ENCODE peak calls at places on chromosomes 11 and 22, in six cellular contexts. G, B, A, L, M and Y are unnamed samples.
A peak's percentile ranks its signal among the peaks of the same experiment; 100 is the strongest.

GRCh38 chr11:61091373-61092279 is 10.7 kb upstream of the CD5 start:
- DNase-seq in B (no peak), M (no peak), A (no peak), G (peak; percentile 21), L (no peak), Y (no peak)

GRCh38 chr11:945986-946385 is 20.3 kb downstream of the AP2A2 start:
- DNase-seq in M (no peak), L (no peak), B (no peak), G (no peak), A (no peak), Y (no peak)

GRCh38 chr11:64863381-64864060 is 14.9 kb downstream of the EHD1 start:
- DNase-seq in L (no peak), A (no peak), M (no peak), G (no peak), B (peak; percentile 81), Y (no peak)

GRCh38 chr11:134341805-134342571 is 10.2 kb downstream of the GLB1L2 start:
- DNase-seq in M (peak; percentile 3), A (no peak), G (no peak), L (no peak), B (peak; percentile 57), Y (no peak)

GRCh38 chr11:133900176-133901105 is 55.1 kb upstream of the SPATA19 start:
- DNase-seq in M (no peak), A (no peak), G (no peak), L (no peak), B (peak; percentile 37), Y (no peak)

GRCh38 chr22:39773976-39774539 is 119.5 kb downstream of the ENTHD1 start:
- DNase-seq in A (no peak), G (no peak), M (peak; percentile 21), L (peak; percentile 13), B (no peak), Y (peak; percentile 10)

GRCh38 chr11:73306069-73306468 is 2.0 kb upstream of the ARHGEF17 start:
- DNase-seq in L (no peak), A (no peak), M (no peak), G (no peak), B (no peak), Y (no peak)

GRCh38 chr22:27105142-27106025 is 448.0 kb downstream of the MIAT start:
- DNase-seq in L (peak; percentile 46), G (no peak), M (no peak), B (peak; percentile 96), A (no peak), Y (no peak)

GRCh38 chr11:36147491-36147890 is 141.7 kb downstream of the COMMD9 start:
- DNase-seq in B (no peak), M (no peak), L (no peak), G (no peak), A (no peak), Y (no peak)

GRCh38 chr11:62048101-62048500 is 75.7 kb upstream of the INCENP start:
- DNase-seq in M (no peak), B (no peak), G (no peak), L (no peak), A (no peak), Y (no peak)

GRCh38 chr22:38080847-38081635 is 2.9 kb downstream of the SLC16A8 start:
- DNase-seq in M (no peak), L (peak; percentile 22), B (no peak), G (no peak), A (no peak), Y (no peak)

GRCh38 chr22:40263191-40263590 is 83.1 kb upstream of the ADSL start:
- DNase-seq in M (no peak), L (no peak), G (peak; percentile 34), B (no peak), A (no peak), Y (no peak)

GRCh38 chr22:31646186-31647019 is 15.6 kb downstream of the PISD start:
- DNase-seq in G (no peak), A (peak; percentile 91), B (no peak), L (no peak), M (no peak), Y (no peak)

GRCh38 chr11:89205378-89205777 is 27.7 kb downstream of the TYR start:
- DNase-seq in L (no peak), A (peak; percentile 4), B (no peak), M (no peak), G (no peak), Y (no peak)

GRCh38 chr11:30463266-30463665 is 122.9 kb downstream of the MPPED2 start:
- DNase-seq in M (no peak), L (no peak), A (no peak), G (no peak), B (no peak), Y (no peak)

GRCh38 chr22:42376721-42377177 is 55.5 kb downstream of the NFAM1 start:
- DNase-seq in G (peak; percentile 88), A (no peak), M (no peak), L (peak; percentile 58), B (peak; percentile 92), Y (no peak)
- TF ChIP-seq POLR2AphosphoS5 in G (no peak), A (no peak), M (no peak), L (no peak), B (peak; percentile 26), Y (no peak)

GRCh38 chr11:68270334-68271022 is 1.3 kb downstream of the C11orf24 start:
- DNase-seq in A (no peak), M (no peak), L (peak; percentile 61), G (no peak), B (no peak), Y (no peak)

GRCh38 chr11:68266936-68267880 is 4.6 kb downstream of the C11orf24 start:
- DNase-seq in M (no peak), L (no peak), G (no peak), B (no peak), A (no peak), Y (no peak)

GRCh38 chr11:68267881-68268240 is 3.9 kb downstream of the C11orf24 start:
- DNase-seq in G (no peak), B (no peak), M (no peak), A (no peak), L (no peak), Y (no peak)

GRCh38 chr11:68271023-68271780 is 571 bp downstream of the C11orf24 start:
- DNase-seq in L (peak; percentile 68), B (peak; percentile 79), A (peak; percentile 61), G (peak; percentile 58), M (no peak), Y (peak; percentile 63)

GRCh38 chr11:68269414-68270081 is 2.2 kb downstream of the C11orf24 start:
- DNase-seq in G (no peak), L (no peak), A (no peak), M (no peak), B (no peak), Y (no peak)
- TF ChIP-seq POLR2AphosphoS5 in G (no peak), L (no peak), A (no peak), M (no peak), B (no peak), Y (peak; percentile 59)

GRCh38 chr11:47355283-47356128 is 3.0 kb upstream of the MYBPC3 start:
- DNase-seq in B (peak; percentile 97), G (peak; percentile 94), L (peak; percentile 97), M (peak; percentile 96), A (peak; percentile 92), Y (no peak)
- TF ChIP-seq POLR2AphosphoS5 in B (peak; percentile 27), G (peak; percentile 48), L (no peak), M (peak; percentile 78), A (peak; percentile 15), Y (peak; percentile 51)

GRCh38 chr22:46070722-46071450 is 79.4 kb upstream of the PPARA start:
- DNase-seq in G (peak; percentile 65), A (no peak), L (peak; percentile 68), B (peak; percentile 81), M (no peak), Y (peak; percentile 61)

GRCh38 chr22:46069518-46070214 is 80.7 kb upstream of the PPARA start:
- DNase-seq in A (peak; percentile 91), B (peak; percentile 96), G (peak; percentile 88), L (peak; percentile 89), M (peak; percentile 95), Y (no peak)

GRCh38 chr22:46071451-46072029 is 78.8 kb upstream of the PPARA start:
- DNase-seq in G (peak; percentile 85), A (peak; percentile 80), M (peak; percentile 93), L (peak; percentile 89), B (peak; percentile 97), Y (no peak)

GRCh38 chr22:46068908-46069481 is 81.3 kb upstream of the PPARA start:
- DNase-seq in M (no peak), G (peak; percentile 23), A (no peak), L (peak; percentile 36), B (peak; percentile 71), Y (no peak)

DNA sequence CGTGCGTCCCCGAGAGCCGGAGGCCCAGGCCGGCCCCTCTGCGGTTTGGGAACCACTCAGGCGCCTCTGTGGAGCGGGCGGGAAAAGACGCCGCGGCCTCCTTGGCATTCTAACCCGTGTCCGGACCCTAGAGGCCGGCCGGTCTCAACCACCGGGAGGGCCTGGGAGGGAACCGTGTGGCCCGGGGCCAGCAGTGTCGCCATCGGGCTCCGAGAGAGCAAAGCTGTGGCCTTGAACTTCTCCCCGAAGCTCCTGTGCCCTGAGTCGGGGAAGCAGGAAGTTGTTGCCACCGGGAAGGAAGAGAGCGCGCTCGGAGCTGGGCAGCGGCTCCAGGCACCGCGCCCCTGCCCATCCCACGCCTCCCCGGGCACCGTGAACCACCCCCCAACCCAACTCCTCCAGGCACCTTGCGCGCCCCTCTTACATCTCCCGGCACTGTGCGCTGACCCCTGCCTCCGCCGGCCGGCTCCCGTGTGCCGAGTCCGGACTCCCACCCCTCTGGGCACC is 80.1 kb upstream of the PPARA start:
- DNase-seq in G (peak; percentile 68), B (peak; percentile 91), M (no peak), A (no peak), L (peak; percentile 74), Y (no peak)
- TF ChIP-seq POLR2AphosphoS5 in G (no peak), B (no peak), M (no peak), A (peak; percentile 27), L (no peak), Y (no peak)

GRCh38 chr22:41417622-41418390 is 28.8 kb downstream of the TOB2 start:
- DNase-seq in A (no peak), L (peak; percentile 89), G (peak; percentile 95), B (peak; percentile 99), M (peak; percentile 94), Y (no peak)
- TF ChIP-seq POLR2AphosphoS5 in A (no peak), L (peak; percentile 69), G (peak; percentile 87), B (peak; percentile 95), M (peak; percentile 98), Y (no peak)

DNA sequence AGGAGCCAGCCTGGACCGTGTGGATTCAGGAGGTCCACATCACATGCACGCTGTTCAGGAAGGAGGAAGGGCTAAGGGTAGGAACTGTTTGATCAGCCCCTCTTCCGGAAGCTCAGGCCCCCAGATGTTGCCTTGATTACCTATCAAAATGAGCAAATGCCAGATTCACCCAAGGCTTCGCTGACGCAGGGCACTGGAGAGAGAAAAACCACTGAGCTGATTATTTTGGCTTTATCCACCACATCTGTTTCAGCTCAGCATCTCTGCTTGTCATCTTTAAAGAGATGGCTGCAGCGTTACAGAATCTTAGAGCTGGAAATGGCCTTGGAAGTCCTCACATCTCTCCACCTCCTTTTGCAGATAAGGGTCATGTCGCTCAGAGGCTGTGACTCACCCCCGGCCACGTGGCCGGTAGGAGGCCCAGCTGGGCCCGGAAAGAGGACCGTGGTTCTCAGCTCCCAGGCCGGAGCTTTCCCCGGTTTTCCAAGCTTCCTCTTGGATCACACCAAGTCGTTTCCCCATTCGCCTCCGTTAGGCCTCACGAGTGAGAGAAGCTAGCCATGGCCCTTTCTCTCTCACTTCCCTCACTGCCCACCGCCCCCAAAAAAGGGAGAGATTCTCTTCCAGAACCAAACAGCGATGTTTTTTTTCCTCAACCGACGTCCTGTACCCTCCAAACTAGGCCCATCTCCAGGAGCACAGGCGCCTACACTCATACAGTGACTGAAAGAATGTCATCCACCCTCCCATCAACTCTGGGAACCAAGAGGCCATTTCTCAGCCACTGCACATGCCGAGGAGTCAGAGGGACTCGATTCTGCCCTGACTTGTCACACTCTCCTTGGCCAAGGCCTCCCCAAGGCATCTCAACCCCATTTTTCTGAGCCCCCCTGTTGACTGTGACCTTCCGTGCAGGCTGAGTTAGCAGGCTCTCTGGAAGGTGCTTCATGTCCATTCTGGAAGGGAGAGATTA is 37.6 kb downstream of the LIF start:
- DNase-seq in A (no peak), M (no peak), G (peak; percentile 52), L (peak; percentile 38), B (peak; percentile 89), Y (no peak)
- TF ChIP-seq POLR2AphosphoS5 in A (peak; percentile 44), M (no peak), G (no peak), L (no peak), B (peak; percentile 52), Y (no peak)